ENCODE peak calls at places on chromosomes 5 and 9, in five cellular contexts. P, Q, Z, F and L are unnamed samples.

GRCh38 chr9:71783120-71783523 is 14.8 kb upstream of the CEMIP2 start:
- DNase-seq in P (no peak), Q (no peak), Z (no peak), F (no peak), L (no peak)

GRCh38 chr5:171390883-171391677 is 3.4 kb downstream of the NPM1 start:
- DNase-seq in P (no peak), Q (no peak), Z (no peak), F (no peak), L (no peak)

GRCh38 chr5:145937432-145938250 is 1.3 kb downstream of the SH3RF2 start:
- DNase-seq in P (peak), Q (no peak), Z (peak), F (peak), L (no peak)

GRCh38 chr5:138664276-138664943 is 88.8 kb upstream of the CTNNA1 start:
- DNase-seq in P (no peak), Q (peak), Z (no peak), F (no peak), L (no peak)

GRCh38 chr5:159414021-159414420 is 83.7 kb upstream of the IL12B start:
- DNase-seq in P (no peak), Q (no peak), Z (no peak), F (no peak), L (no peak)

GRCh38 chr5:61894046-61894445 is 412.0 kb upstream of the KIF2A start:
- DNase-seq in P (no peak), Q (no peak), Z (no peak), F (no peak), L (no peak)

GRCh38 chr9:128788445-128788844 is 1.4 kb downstream of the TBC1D13 start:
- DNase-seq in P (no peak), Q (no peak), Z (no peak), F (no peak), L (no peak)

GRCh38 chr5:32534056-32534455 is 51.3 kb upstream of the SUB1 start:
- DNase-seq in P (no peak), Q (no peak), Z (no peak), F (no peak), L (no peak)

GRCh38 chr5:80705216-80705769 is 50.5 kb upstream of the DHFR start:
- DNase-seq in P (no peak), Q (no peak), Z (no peak), F (no peak), L (no peak)

GRCh38 chr9:8401961-8402701 is 602.6 kb upstream of the DMAC1 start:
- DNase-seq in P (no peak), Q (no peak), Z (no peak), F (no peak), L (no peak)

GRCh38 chr9:109249615-109250014 is 71.2 kb downstream of the EPB41L4B start:
- DNase-seq in P (peak), Q (no peak), Z (no peak), F (peak), L (no peak)

GRCh38 chr5:175805256-175806011 is 65.9 kb upstream of the CPLX2 start:
- DNase-seq in P (no peak), Q (no peak), Z (no peak), F (no peak), L (no peak)

GRCh38 chr9:135120249-135120648 is 32.8 kb downstream of the OLFM1 start:
- DNase-seq in P (no peak), Q (no peak), Z (no peak), F (no peak), L (no peak)

GRCh38 chr5:73115399-73116051 is 4.8 kb upstream of the TMEM171 start:
- DNase-seq in P (no peak), Q (no peak), Z (no peak), F (no peak), L (no peak)

GRCh38 chr5:150860422-150860821 is 14.1 kb downstream of the IRGM start:
- DNase-seq in P (no peak), Q (no peak), Z (no peak), F (no peak), L (no peak)

GRCh38 chr5:1380910-1381309 is 36.0 kb upstream of the CLPTM1L start:
- DNase-seq in P (no peak), Q (no peak), Z (no peak), F (no peak), L (no peak)

GRCh38 chr5:21919417-21920022 is 933.6 kb downstream of the CDH12 start:
- DNase-seq in P (peak), Q (no peak), Z (no peak), F (peak), L (no peak)

GRCh38 chr9:504921-505821 is 290.5 kb downstream of the DOCK8 start:
- DNase-seq in P (peak), Q (no peak), Z (no peak), F (peak), L (peak)

GRCh38 chr9:81855538-81855937 is 72.7 kb upstream of the SPATA31D4 start:
- DNase-seq in P (no peak), Q (no peak), Z (no peak), F (no peak), L (no peak)

GRCh38 chr9:84950879-84951811 is 281.6 kb downstream of the NTRK2 start:
- DNase-seq in P (no peak), Q (no peak), Z (no peak), F (no peak), L (no peak)

GRCh38 chr5:58961631-58962280 is 378.9 kb downstream of the RAB3C start:
- DNase-seq in P (no peak), Q (no peak), Z (no peak), F (no peak), L (no peak)

GRCh38 chr5:66769839-66770617 is 173.8 kb downstream of the MAST4 start:
- DNase-seq in P (peak), Q (no peak), Z (no peak), F (peak), L (no peak)

GRCh38 chr9:26723486-26723885 is 169.1 kb downstream of the CAAP1 start:
- DNase-seq in P (peak), Q (no peak), Z (peak), F (no peak), L (no peak)

GRCh38 chr5:14156611-14157493 is 13.7 kb downstream of the TRIO start:
- DNase-seq in P (no peak), Q (no peak), Z (peak), F (peak), L (no peak)

GRCh38 chr5:14155075-14155474 is 11.9 kb downstream of the TRIO start:
- DNase-seq in P (no peak), Q (no peak), Z (no peak), F (no peak), L (no peak)

GRCh38 chr5:14155730-14156129 is 12.6 kb downstream of the TRIO start:
- DNase-seq in P (no peak), Q (no peak), Z (no peak), F (no peak), L (no peak)

GRCh38 chr5:14158890-14159666 is 15.9 kb downstream of the TRIO start:
- DNase-seq in P (no peak), Q (no peak), Z (no peak), F (no peak), L (no peak)

DNA sequence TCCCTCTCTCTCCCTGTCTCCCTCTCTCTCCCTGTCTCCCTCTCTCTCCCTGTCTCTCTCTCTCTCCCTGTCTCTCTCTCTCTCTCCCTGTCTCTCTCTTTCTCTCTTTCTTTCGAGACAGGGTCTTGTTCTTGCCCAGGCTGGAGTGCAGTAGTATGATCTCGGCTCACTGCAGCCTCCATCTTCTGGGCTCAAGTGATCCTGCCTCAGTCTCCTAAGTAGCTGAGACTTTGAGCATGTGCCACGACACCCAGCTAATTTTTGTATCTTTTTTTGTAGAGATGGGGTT is 14.3 kb downstream of the TRIO start:
- DNase-seq in P (no peak), Q (no peak), Z (no peak), F (no peak), L (no peak)
- H3K4me3 ChIP-seq in P (no peak), Q (peak), Z (no peak), F (peak), L (peak)

DNA sequence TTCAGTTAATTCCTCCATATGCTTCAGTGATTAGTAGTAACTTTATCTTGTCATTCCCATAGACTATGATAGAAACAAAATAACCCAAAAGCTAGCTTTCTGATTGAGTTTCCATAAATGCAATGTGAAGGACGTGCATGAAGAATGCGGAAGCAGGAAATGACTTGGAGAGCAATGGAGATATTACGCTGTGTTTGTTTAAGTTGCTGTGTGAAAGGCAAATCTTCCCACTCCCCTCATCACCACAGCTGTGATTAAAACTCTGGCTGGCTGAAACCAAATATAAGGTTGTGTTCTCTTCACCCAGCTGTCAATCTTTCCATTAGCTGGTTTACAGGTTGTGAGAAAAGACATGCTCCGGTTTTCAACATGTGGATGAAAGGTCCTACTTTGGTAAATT is 83.9 kb downstream of the NR2F1-AS1 start:
- DNase-seq in P (no peak), Q (no peak), Z (no peak), F (no peak), L (no peak)
- H3K27ac ChIP-seq in P (no peak), Q (no peak), Z (no peak), F (no peak), L (no peak)

GRCh38 chr9:28082671-28083070 is 509.4 kb upstream of the C9orf72 start:
- DNase-seq in P (no peak), Q (no peak), Z (no peak), F (no peak), L (no peak)

GRCh38 chr9:28079677-28080076 is 506.4 kb upstream of the C9orf72 start:
- DNase-seq in P (no peak), Q (no peak), Z (no peak), F (no peak), L (no peak)
- TF ChIP-seq POLR2AphosphoS5 in P (no peak), Q (no peak), Z (no peak), F (no peak), L (no peak)

GRCh38 chr9:20604561-20604960 is 17.7 kb downstream of the MLLT3 start:
- DNase-seq in P (no peak), Q (no peak), Z (no peak), F (no peak), L (no peak)
- H3K4me3 ChIP-seq in P (no peak), Q (peak), Z (no peak), F (peak), L (peak)

GRCh38 chr9:33510264-33511183 is 13.5 kb upstream of the ANKRD18B start:
- DNase-seq in P (peak), Q (no peak), Z (no peak), F (peak), L (peak)

GRCh38 chr9:33506626-33507370 is 17.3 kb upstream of the ANKRD18B start:
- DNase-seq in P (no peak), Q (no peak), Z (peak), F (no peak), L (no peak)
- H3K27ac ChIP-seq in P (no peak), Q (no peak), Z (no peak), F (peak), L (no peak)

GRCh38 chr9:18499987-18500386 is 26.0 kb downstream of the ADAMTSL1 start:
- DNase-seq in P (no peak), Q (no peak), Z (no peak), F (no peak), L (no peak)
- TF ChIP-seq POLR2AphosphoS5 in P (no peak), Q (no peak), Z (no peak), F (no peak), L (no peak)

GRCh38 chr9:14198049-14198448 is 115.9 kb downstream of the NFIB start:
- DNase-seq in P (no peak), Q (no peak), Z (no peak), F (no peak), L (no peak)
- H3K4me3 ChIP-seq in P (no peak), Q (no peak), Z (no peak), F (no peak), L (no peak)

DNA sequence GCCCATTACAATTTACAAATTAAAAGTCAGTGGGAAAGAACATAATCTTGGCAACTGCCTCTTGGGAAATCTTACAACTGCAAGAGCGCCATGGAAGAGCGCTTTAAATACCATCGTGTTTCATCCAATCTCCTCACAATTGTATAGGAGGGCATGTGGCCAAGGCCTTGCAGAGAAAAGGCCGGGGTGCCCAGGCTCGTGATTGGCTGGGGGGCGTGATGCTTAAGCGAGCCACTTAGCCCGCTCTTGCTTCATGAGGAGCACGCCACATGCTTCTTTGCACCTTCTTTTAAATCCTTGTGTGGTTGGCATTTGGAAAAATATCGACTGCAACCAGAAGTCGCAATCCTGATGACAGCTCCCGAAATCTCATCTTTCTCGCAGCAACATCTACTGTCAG is 69.9 kb upstream of the NFIB start:
- DNase-seq in P (no peak), Q (no peak), Z (no peak), F (no peak), L (no peak)
- H3K27ac ChIP-seq in P (no peak), Q (no peak), Z (no peak), F (no peak), L (no peak)

GRCh38 chr9:93128715-93129224 is 5.3 kb downstream of the NINJ1 start:
- DNase-seq in P (no peak), Q (no peak), Z (no peak), F (no peak), L (no peak)

GRCh38 chr9:93130861-93131481 is 3.1 kb downstream of the NINJ1 start:
- DNase-seq in P (no peak), Q (no peak), Z (no peak), F (no peak), L (peak)

GRCh38 chr9:93128011-93128714 is 5.9 kb downstream of the NINJ1 start:
- DNase-seq in P (no peak), Q (peak), Z (no peak), F (no peak), L (peak)

GRCh38 chr9:93129691-93130500 is 4.2 kb downstream of the NINJ1 start:
- DNase-seq in P (no peak), Q (no peak), Z (no peak), F (no peak), L (peak)

GRCh38 chr9:93129286-93129685 is 4.8 kb downstream of the NINJ1 start:
- DNase-seq in P (no peak), Q (no peak), Z (no peak), F (no peak), L (peak)
- TF ChIP-seq POLR2AphosphoS5 in P (no peak), Q (no peak), Z (no peak), F (no peak), L (peak)

GRCh38 chr5:95647886-95648860 is 1.6 kb downstream of the RFESD start:
- DNase-seq in P (no peak), Q (no peak), Z (no peak), F (no peak), L (no peak)
- H3K4me3 ChIP-seq in P (no peak), Q (no peak), Z (no peak), F (no peak), L (peak)